ENCODE peak calls at places on chromosome 19, in six cellular contexts. U, S, V, I, X and B are unnamed samples.

GRCh38 chr19:18675779-18676178 is 7.7 kb upstream of the CRTC1 start:
- DNase-seq in S (no peak), X (peak; percentile 56), U (no peak), I (no peak), V (no peak), B (peak; percentile 43)

GRCh38 chr19:55082023-55082851 is 6.6 kb downstream of the EPS8L1 start:
- DNase-seq in I (no peak), X (peak; percentile 97), S (peak; percentile 58), V (no peak), U (peak; percentile 42), B (peak; percentile 74)

GRCh38 chr19:52658595-52658994 is 20.4 kb upstream of the ZNF83 start:
- DNase-seq in X (no peak), U (no peak), V (no peak), I (no peak), S (no peak), B (no peak)

GRCh38 chr19:27746691-27747380 is 1466.1 kb downstream of the UQCRFS1 start:
- DNase-seq in U (peak; percentile 1), X (peak; percentile 70), V (peak; percentile 25), S (no peak), I (no peak), B (peak; percentile 70)

GRCh38 chr19:18386543-18387251 is 739 bp downstream of the GDF15 start:
- DNase-seq in V (no peak), S (peak; percentile 58), U (peak; percentile 46), I (no peak), X (no peak), B (peak; percentile 59)

GRCh38 chr19:288911-289310 is 2.3 kb downstream of the PLPP2 start:
- DNase-seq in S (no peak), X (no peak), I (no peak), V (no peak), U (no peak), B (no peak)

GRCh38 chr19:55379161-55379560 is 2.5 kb downstream of the TMEM190 start:
- DNase-seq in I (no peak), U (no peak), S (no peak), V (no peak), X (no peak), B (no peak)

GRCh38 chr19:35347171-35347929 is at the start of gene FFAR1:
- DNase-seq in U (no peak), V (no peak), S (no peak), I (no peak), X (peak; percentile 19), B (no peak)

GRCh38 chr19:18253716-18254115 is 20.5 kb downstream of the IQCN start:
- DNase-seq in U (no peak), V (no peak), I (no peak), S (no peak), X (no peak), B (no peak)

GRCh38 chr19:54160182-54160811 is 776 bp upstream of the LENG1 start:
- DNase-seq in U (peak; percentile 57), V (no peak), X (no peak), S (peak; percentile 71), I (no peak), B (peak; percentile 53)

GRCh38 chr19:37251308-37252229 is 33.6 kb downstream of the ZNF383 start:
- DNase-seq in S (peak; percentile 89), V (no peak), X (no peak), I (peak; percentile 76), U (peak; percentile 97), B (peak; percentile 98)

GRCh38 chr19:41311072-41311471 is 1.1 kb downstream of the CCDC97 start:
- DNase-seq in I (no peak), V (no peak), S (peak; percentile 47), U (no peak), X (no peak), B (no peak)

GRCh38 chr19:32458500-32459123 is 53.0 kb downstream of the DPY19L3 start:
- DNase-seq in U (no peak), V (no peak), S (peak; percentile 4), X (no peak), I (no peak), B (no peak)

GRCh38 chr19:39405930-39406655 is 554 bp upstream of the ZFP36 start:
- DNase-seq in I (no peak), U (no peak), V (no peak), X (peak; percentile 80), S (peak; percentile 82), B (no peak)

GRCh38 chr19:45638930-45639729 is at the start of gene EML2:
- DNase-seq in I (peak; percentile 81), V (no peak), U (no peak), S (peak; percentile 38), X (peak; percentile 95), B (peak; percentile 89)

GRCh38 chr19:7492142-7493055 is 3.6 kb upstream of the PEX11G start:
- DNase-seq in X (no peak), I (no peak), V (no peak), U (no peak), S (peak; percentile 89), B (no peak)

GRCh38 chr19:38262585-38263268 is 1.6 kb upstream of the SPINT2 start:
- DNase-seq in I (no peak), X (no peak), S (no peak), U (no peak), V (no peak), B (peak; percentile 42)

GRCh38 chr19:14370169-14370998 is 10.9 kb upstream of the ADGRE5 start:
- DNase-seq in S (no peak), I (no peak), V (no peak), U (no peak), X (no peak), B (no peak)

GRCh38 chr19:55585658-55586339 is 5.2 kb upstream of the ZNF579 start:
- DNase-seq in V (no peak), S (peak; percentile 77), U (peak; percentile 63), I (peak; percentile 84), X (peak; percentile 90), B (peak; percentile 63)

GRCh38 chr19:17520865-17521264 is 9.4 kb downstream of the PGLS start:
- DNase-seq in I (no peak), X (no peak), U (no peak), S (no peak), V (no peak), B (no peak)

GRCh38 chr19:57978586-57979289 is 4.4 kb upstream of the C19orf18 start:
- DNase-seq in I (no peak), V (no peak), U (no peak), X (no peak), S (peak; percentile 32), B (peak; percentile 37)

GRCh38 chr19:32622002-32622401 is 41.0 kb downstream of the PDCD5 start:
- DNase-seq in S (no peak), X (no peak), U (no peak), I (no peak), V (no peak), B (no peak)

GRCh38 chr19:7509625-7510024 is 6.3 kb upstream of the ZNF358 start:
- DNase-seq in X (peak; percentile 57), I (no peak), S (no peak), U (no peak), V (no peak), B (peak; percentile 48)

GRCh38 chr19:33752018-33752790 is 44.5 kb upstream of the KCTD15 start:
- DNase-seq in X (no peak), V (no peak), I (no peak), S (no peak), U (no peak), B (no peak)

GRCh38 chr19:13149628-13150186 is 468 bp downstream of the STX10 start:
- DNase-seq in U (no peak), V (no peak), S (peak; percentile 62), I (peak; percentile 27), X (peak; percentile 61), B (no peak)

GRCh38 chr19:40403262-40403984 is 9.8 kb downstream of the PRX start:
- DNase-seq in S (peak; percentile 88), V (peak; percentile 84), X (peak; percentile 98), U (peak; percentile 84), I (peak; percentile 91), B (peak; percentile 97)

GRCh38 chr19:8840708-8841107 is 8.5 kb downstream of the MBD3L1 start:
- DNase-seq in U (no peak), X (no peak), S (no peak), I (no peak), V (no peak), B (no peak)
- H2BK15ac ChIP-seq in U (no peak overlapping the region), X (no peak overlapping the region), S (no peak overlapping the region), I (no peak overlapping the region), V (no peak overlapping the region), B (no peak overlapping the region)

GRCh38 chr19:4297901-4298771 is 4.1 kb downstream of the TMIGD2 start:
- DNase-seq in V (no peak), I (no peak), U (no peak), S (no peak), X (peak; percentile 61), B (no peak)

GRCh38 chr19:4300589-4300988 is 1.6 kb downstream of the TMIGD2 start:
- DNase-seq in X (no peak), V (no peak), I (no peak), U (no peak), S (no peak), B (no peak)

GRCh38 chr19:4301590-4302237 is 475 bp downstream of the TMIGD2 start:
- DNase-seq in S (no peak), X (no peak), V (no peak), U (no peak), I (no peak), B (no peak)

GRCh38 chr19:4295972-4296771 is 6.0 kb downstream of the TMIGD2 start:
- DNase-seq in S (no peak), I (no peak), X (peak; percentile 63), V (no peak), U (no peak), B (no peak)

GRCh38 chr19:4298772-4299550 is 3.2 kb downstream of the TMIGD2 start:
- DNase-seq in V (no peak), U (no peak), I (no peak), S (no peak), X (no peak), B (no peak)
- H2AK5ac ChIP-seq in V (no peak overlapping the region), U (no peak overlapping the region), I (no peak overlapping the region), S (no peak overlapping the region), X (no peak overlapping the region), B (no peak overlapping the region)

GRCh38 chr19:1883784-1884183 is 1.5 kb downstream of the ABHD17A start:
- DNase-seq in I (no peak), S (no peak), V (no peak), X (no peak), U (no peak), B (no peak)

GRCh38 chr19:1882786-1883692 is 2.3 kb downstream of the ABHD17A start:
- DNase-seq in V (no peak), I (no peak), S (no peak), X (no peak), U (no peak), B (no peak)

GRCh38 chr19:1884291-1884718 is 991 bp downstream of the ABHD17A start:
- DNase-seq in U (no peak), V (no peak), X (no peak), S (no peak), I (no peak), B (no peak)

GRCh38 chr19:1882089-1882785 is 3.1 kb downstream of the ABHD17A start:
- DNase-seq in I (no peak), X (peak; percentile 25), V (no peak), U (no peak), S (no peak), B (no peak)

GRCh38 chr19:1884719-1885334 is 469 bp downstream of the ABHD17A start:
- DNase-seq in U (no peak), S (peak; percentile 37), V (no peak), I (no peak), X (peak; percentile 30), B (no peak)
- H2BK15ac ChIP-seq in U (no peak overlapping the region), S (no peak overlapping the region), V (peak overlapping the region; percentile 72), I (no peak overlapping the region), X (no peak overlapping the region), B (no peak overlapping the region)

GRCh38 chr19:5687360-5688198 is 2.5 kb upstream of the RPL36 start:
- DNase-seq in V (no peak), U (no peak), I (no peak), S (no peak), X (peak; percentile 37), B (no peak)
- H2AK5ac ChIP-seq in V (no peak overlapping the region), U (peak overlapping the region; percentile 3), I (peak overlapping the region; percentile 95), S (no peak overlapping the region), X (no peak overlapping the region), B (no peak overlapping the region)